ENCODE peak calls at places on chromosomes 4 and X, in seven cellular contexts. V, M, F, Y, B, Q and Z are unnamed samples.
A peak's percentile ranks its signal among the peaks of the same experiment; 100 is the strongest.

GRCh38 chrX:9252182-9252581 is 212.7 kb upstream of the TBL1X start:
- DNase-seq in V (no peak), M (no peak), F (no peak), Y (no peak), B (no peak), Q (no peak), Z (no peak)

GRCh38 chr4:54277691-54278090 is 48.6 kb downstream of the PDGFRA start:
- DNase-seq in V (peak; percentile 45), M (no peak), F (no peak), Y (no peak), B (no peak), Q (no peak), Z (no peak)

GRCh38 chrX:114152130-114152529 is 431.8 kb upstream of the HTR2C start:
- DNase-seq in V (no peak), M (no peak), F (no peak), Y (peak; percentile 73), B (no peak), Q (no peak), Z (no peak)

GRCh38 chrX:154048398-154048797 is 28.7 kb upstream of the IRAK1 start:
- DNase-seq in V (no peak), M (no peak), F (peak; percentile 61), Y (no peak), B (no peak), Q (no peak), Z (no peak)

GRCh38 chr4:133483600-133484246 is 334.6 kb downstream of the PCDH10 start:
- DNase-seq in V (no peak), M (peak; percentile 11), F (no peak), Y (peak; percentile 31), B (no peak), Q (no peak), Z (no peak)

GRCh38 chrX:110003167-110004156 is 548 bp downstream of the TMEM164 start:
- DNase-seq in V (peak; percentile 34), M (peak; percentile 18), F (peak; percentile 65), Y (no peak), B (no peak), Q (no peak), Z (no peak)

GRCh38 chr4:114249561-114250356 is 270.3 kb upstream of the ARSJ start:
- DNase-seq in V (no peak), M (no peak), F (no peak), Y (no peak), B (no peak), Q (no peak), Z (no peak)

GRCh38 chr4:36082817-36083216 is 161.5 kb downstream of the ARAP2 start:
- DNase-seq in V (no peak), M (no peak), F (no peak), Y (no peak), B (no peak), Q (no peak), Z (no peak)

GRCh38 chrX:110210417-110211139 is 107.3 kb downstream of the AMMECR1 start:
- DNase-seq in V (no peak), M (no peak), F (no peak), Y (peak; percentile 43), B (no peak), Q (no peak), Z (no peak)

GRCh38 chr4:106238819-106239420 is 77.1 kb downstream of the TBCK start:
- DNase-seq in V (peak; percentile 16), M (peak; percentile 19), F (no peak), Y (peak; percentile 50), B (no peak), Q (peak; percentile 4), Z (no peak)

GRCh38 chr4:41176357-41176756 is 38.0 kb downstream of the APBB2 start:
- DNase-seq in V (no peak), M (no peak), F (no peak), Y (no peak), B (no peak), Q (no peak), Z (no peak)

GRCh38 chrX:133414399-133415275 is 652 bp downstream of the GPC4 start:
- DNase-seq in V (no peak), M (no peak), F (peak; percentile 67), Y (peak; percentile 7), B (no peak), Q (peak; percentile 34), Z (no peak)

GRCh38 chr4:150457802-150458201 is 124.1 kb upstream of the MAB21L2 start:
- DNase-seq in V (no peak), M (no peak), F (no peak), Y (no peak), B (no peak), Q (no peak), Z (no peak)

GRCh38 chr4:118221193-118221800 is 131.5 kb downstream of the PRSS12 start:
- DNase-seq in V (no peak), M (no peak), F (no peak), Y (no peak), B (no peak), Q (no peak), Z (no peak)

GRCh38 chr4:6885953-6886557 is 23.6 kb upstream of the TBC1D14 start:
- DNase-seq in V (peak; percentile 69), M (peak; percentile 88), F (peak; percentile 82), Y (peak; percentile 31), B (no peak), Q (no peak), Z (no peak)

GRCh38 chr4:118417325-118417724 is 64.5 kb upstream of the PRSS12 start:
- DNase-seq in V (no peak), M (no peak), F (no peak), Y (no peak), B (no peak), Q (no peak), Z (no peak)

GRCh38 chrX:97416461-97416860 is 532.8 kb downstream of the RPA4 start:
- DNase-seq in V (no peak), M (no peak), F (no peak), Y (no peak), B (no peak), Q (no peak), Z (no peak)

GRCh38 chr4:2071252-2071911 is 12.3 kb downstream of the NAT8L start:
- DNase-seq in V (no peak), M (peak; percentile 24), F (peak; percentile 52), Y (no peak), B (no peak), Q (peak; percentile 29), Z (no peak)

GRCh38 chrX:37871626-37872302 is 24.4 kb upstream of the DYNLT3 start:
- DNase-seq in V (no peak), M (no peak), F (no peak), Y (peak; percentile 52), B (no peak), Q (no peak), Z (no peak)

GRCh38 chr4:113052379-113052951 is 3.0 kb downstream of the ANK2 start:
- DNase-seq in V (no peak), M (peak; percentile 80), F (no peak), Y (no peak), B (no peak), Q (no peak), Z (no peak)

GRCh38 chrX:104565791-104566687 is at the start of gene IL1RAPL2:
- DNase-seq in V (peak; percentile 50), M (peak; percentile 0), F (no peak), Y (peak; percentile 37), B (no peak), Q (peak; percentile 46), Z (no peak)

GRCh38 chr4:74444891-74445642 is at the start of gene AREG:
- DNase-seq in V (peak; percentile 69), M (no peak), F (peak; percentile 84), Y (peak; percentile 88), B (peak; percentile 87), Q (peak; percentile 20), Z (peak; percentile 88)

GRCh38 chr4:830776-831482 is 5.0 kb upstream of the CPLX1 start:
- DNase-seq in V (no peak), M (no peak), F (peak; percentile 34), Y (no peak), B (no peak), Q (no peak), Z (no peak)

GRCh38 chrX:19673334-19674040 is 158.2 kb upstream of the MAP3K15 start:
- DNase-seq in V (peak; percentile 15), M (peak; percentile 33), F (peak; percentile 84), Y (peak; percentile 93), B (no peak), Q (no peak), Z (no peak)

GRCh38 chr4:86356831-86357230 is 3.0 kb downstream of the MAPK10 start:
- DNase-seq in V (no peak), M (peak; percentile 78), F (no peak), Y (no peak), B (no peak), Q (no peak), Z (no peak)

GRCh38 chr4:1099684-1100335 is 13.6 kb downstream of the RNF212 start:
- DNase-seq in V (peak; percentile 57), M (no peak), F (no peak), Y (no peak), B (no peak), Q (no peak), Z (no peak)

GRCh38 chr4:98261291-98262271 is at the start of gene RAP1GDS1:
- DNase-seq in V (peak; percentile 33), M (peak; percentile 78), F (peak; percentile 78), Y (peak; percentile 47), B (peak; percentile 78), Q (no peak), Z (peak; percentile 79)

GRCh38 chr4:150683775-150684350 is 101.9 kb downstream of the MAB21L2 start:
- DNase-seq in V (no peak), M (no peak), F (no peak), Y (no peak), B (no peak), Q (no peak), Z (no peak)

GRCh38 chr4:24032371-24032989 is 142.6 kb upstream of the PPARGC1A start:
- DNase-seq in V (no peak), M (no peak), F (no peak), Y (peak; percentile 6), B (no peak), Q (no peak), Z (no peak)

GRCh38 chr4:156685308-156685707 is 286.3 kb downstream of the PDGFC start:
- DNase-seq in V (no peak), M (no peak), F (no peak), Y (no peak), B (no peak), Q (no peak), Z (no peak)

GRCh38 chr4:122045533-122045932 is 93.7 kb upstream of the TRPC3 start:
- DNase-seq in V (no peak), M (peak; percentile 13), F (no peak), Y (peak; percentile 51), B (no peak), Q (no peak), Z (no peak)

GRCh38 chr4:25101836-25102235 is 58.4 kb downstream of the SEPSECS start:
- DNase-seq in V (no peak), M (no peak), F (no peak), Y (no peak), B (no peak), Q (no peak), Z (no peak)

GRCh38 chr4:112649055-112649408 is 12.1 kb downstream of the LARP7 start:
- DNase-seq in V (no peak), M (no peak), F (no peak), Y (no peak), B (no peak), Q (no peak), Z (no peak)

GRCh38 chrX:34300871-34301270 is 168.8 kb upstream of the FAM47A start:
- DNase-seq in V (peak; percentile 28), M (peak; percentile 8), F (no peak), Y (peak; percentile 53), B (no peak), Q (peak; percentile 50), Z (no peak)

GRCh38 chr4:13642576-13642975 is 15.1 kb upstream of the BOD1L1 start:
- DNase-seq in V (no peak), M (peak; percentile 6), F (peak; percentile 63), Y (no peak), B (no peak), Q (no peak), Z (no peak)

GRCh38 chrX:56947695-56948094 is 47.6 kb downstream of the SPIN3 start:
- DNase-seq in V (no peak), M (no peak), F (no peak), Y (no peak), B (no peak), Q (no peak), Z (no peak)

GRCh38 chr4:110306363-110306762 is 107.9 kb upstream of the ELOVL6 start:
- DNase-seq in V (no peak), M (no peak), F (no peak), Y (no peak), B (no peak), Q (no peak), Z (no peak)

GRCh38 chr4:25441519-25442117 is 64.6 kb downstream of the ANAPC4 start:
- DNase-seq in V (peak; percentile 67), M (peak; percentile 89), F (no peak), Y (peak; percentile 66), B (no peak), Q (peak; percentile 60), Z (no peak)